ENCODE peak calls at places on chromosomes 1 and 21, in six cellular contexts. J, F, G, W, T and X are unnamed samples.

GRCh38 chr1:10687142-10687715 is 109.2 kb downstream of the CASZ1 start:
- DNase-seq in J (no peak), G (no peak), F (no peak), W (no peak), T (no peak), X (peak)

GRCh38 chr1:55632058-55632457 is 416.9 kb upstream of the USP24 start:
- DNase-seq in T (no peak), G (no peak), J (no peak), W (no peak), F (no peak), X (no peak)

GRCh38 chr21:26842300-26842699 is 2.9 kb downstream of the ADAMTS1 start:
- DNase-seq in T (no peak), J (no peak), G (no peak), W (no peak), F (no peak), X (no peak)

GRCh38 chr1:116297495-116298212 is 75.4 kb upstream of the ATP1A1 start:
- DNase-seq in J (no peak), F (no peak), G (no peak), W (peak), T (no peak), X (no peak)

GRCh38 chr1:38625939-38626338 is 233.6 kb downstream of the RRAGC start:
- DNase-seq in T (no peak), J (no peak), F (no peak), W (no peak), G (no peak), X (no peak)

GRCh38 chr1:175864625-175865024 is 121.2 kb upstream of the TNR start:
- DNase-seq in F (no peak), T (no peak), J (no peak), W (no peak), G (no peak), X (no peak)

GRCh38 chr1:209895709-209896108 is 42.3 kb upstream of the SYT14 start:
- DNase-seq in F (no peak), G (no peak), J (peak), T (no peak), W (no peak), X (no peak)

GRCh38 chr1:181202986-181203555 is 114.6 kb downstream of the IER5 start:
- DNase-seq in F (no peak), J (no peak), W (peak), T (no peak), G (no peak), X (no peak)

GRCh38 chr1:227004796-227005195 is 64.7 kb downstream of the COQ8A start:
- DNase-seq in J (no peak), F (no peak), T (no peak), W (no peak), G (no peak), X (no peak)

GRCh38 chr1:116997011-116997410 is 4.5 kb upstream of the CD101 start:
- DNase-seq in F (no peak), J (no peak), W (no peak), T (no peak), G (no peak), X (no peak)

GRCh38 chr21:36518883-36519492 is 39.1 kb upstream of the CLDN14 start:
- DNase-seq in F (no peak), G (no peak), T (no peak), J (no peak), W (no peak), X (no peak)

GRCh38 chr1:217525773-217526490 is 105.0 kb downstream of the GPATCH2 start:
- DNase-seq in F (no peak), W (no peak), G (no peak), T (no peak), J (no peak), X (no peak)

GRCh38 chr1:61445269-61445825 is 279.6 kb downstream of the TM2D1 start:
- DNase-seq in T (no peak), J (no peak), G (no peak), W (no peak), F (no peak), X (no peak)

GRCh38 chr1:78617615-78618026 is 2.6 kb upstream of the IFI44L start:
- DNase-seq in F (peak), T (peak), J (peak), W (peak), G (peak), X (peak)

GRCh38 chr1:162973381-162973795 is 95.8 kb upstream of the RGS4 start:
- DNase-seq in T (no peak), W (no peak), J (no peak), G (no peak), F (no peak), X (no peak)

GRCh38 chr21:26912466-26912865 is 54.4 kb downstream of the ADAMTS5 start:
- DNase-seq in G (no peak), T (no peak), F (no peak), J (no peak), W (no peak), X (no peak)

GRCh38 chr1:160460683-160461287 is 60.4 kb downstream of the VANGL2 start:
- DNase-seq in W (no peak), G (no peak), T (no peak), J (no peak), F (no peak), X (no peak)

GRCh38 chr1:7617826-7618225 is 153.3 kb upstream of the VAMP3 start:
- DNase-seq in J (no peak), G (no peak), F (no peak), T (no peak), W (no peak), X (no peak)

GRCh38 chr1:11180342-11180744 is 8.8 kb upstream of the ANGPTL7 start:
- DNase-seq in T (no peak), W (no peak), J (no peak), F (no peak), G (no peak), X (no peak)

GRCh38 chr1:65330822-65331221 is 21.5 kb downstream of the DNAJC6 start:
- DNase-seq in T (no peak), J (no peak), F (no peak), G (no peak), W (peak), X (no peak)

GRCh38 chr21:25080706-25081495 is 526.4 kb downstream of the MRPL39 start:
- DNase-seq in T (no peak), F (no peak), W (no peak), G (no peak), J (no peak), X (no peak)

GRCh38 chr1:58041621-58042020 is 504.9 kb downstream of the OMA1 start:
- DNase-seq in G (no peak), F (no peak), T (peak), W (no peak), J (no peak), X (no peak)

GRCh38 chr1:59730759-59731478 is 83.8 kb upstream of the HOOK1 start:
- DNase-seq in G (peak), W (peak), F (no peak), T (peak), J (no peak), X (no peak)

GRCh38 chr21:45467221-45467779 is 62.3 kb downstream of the COL18A1 start:
- DNase-seq in J (no peak), W (no peak), G (no peak), T (no peak), F (no peak), X (no peak)

GRCh38 chr1:179883739-179884138 is 1.7 kb downstream of the TOR1AIP1 start:
- DNase-seq in F (no peak), T (peak), J (peak), G (no peak), W (no peak), X (no peak)

GRCh38 chr1:23044035-23044434 is 24.8 kb downstream of the KDM1A start:
- DNase-seq in G (no peak), T (no peak), F (no peak), J (no peak), W (no peak), X (no peak)

GRCh38 chr21:22791986-22792560 is 1793.9 kb downstream of the NCAM2 start:
- DNase-seq in T (no peak), F (peak), G (peak), J (peak), W (peak), X (peak)

GRCh38 chr1:22563671-22564612 is 653 bp downstream of the EPHA8 start:
- DNase-seq in W (no peak), T (no peak), G (no peak), J (peak), F (no peak), X (no peak)

GRCh38 chr1:202713110-202713509 is 2.9 kb upstream of the SYT2 start:
- DNase-seq in T (no peak), J (no peak), W (no peak), G (peak), F (no peak), X (no peak)

GRCh38 chr1:22039594-22040347 is 12.7 kb upstream of the CDC42 start:
- DNase-seq in T (peak), J (peak), W (peak), F (peak), G (peak), X (no peak)

GRCh38 chr1:113929750-113930498 is 800 bp downstream of the HIPK1 start:
- DNase-seq in J (peak), T (peak), F (peak), W (peak), G (peak), X (peak)

GRCh38 chr1:230797376-230798186 is 50.4 kb downstream of the CAPN9 start:
- DNase-seq in J (peak), T (peak), W (peak), F (peak), G (no peak), X (peak)

GRCh38 chr21:34909492-34910292 is 139.4 kb downstream of the RUNX1 start:
- DNase-seq in J (no peak), F (peak), G (no peak), W (peak), T (no peak), X (no peak)